ENCODE peak calls at places on chromosomes 1 and 21, in nine cellular contexts. One of them, this sample, is unnamed.

GRCh38 chr1:56788102-56788501 is 31.1 kb downstream of the FYB2 start:
- DNase-seq in cardiac muscle cell: no peak
- DNase-seq in neural progenitor cell: no peak
- DNase-seq in heart left ventricle: no peak
- DNase-seq in pancreas: no peak
- DNase-seq in cardiac fibroblast: no peak
- DNase-seq in PC-3: no peak
- DNase-seq in left lung: no peak
- DNase-seq in choroid plexus epithelial cell: no peak
- DNase-seq in this sample: no peak

GRCh38 chr1:84712288-84712874 is 22.1 kb upstream of the SSX2IP start:
- DNase-seq in left lung: no peak
- DNase-seq in pancreas: no peak
- DNase-seq in cardiac fibroblast: peak
- DNase-seq in heart left ventricle: no peak
- DNase-seq in PC-3: peak
- DNase-seq in choroid plexus epithelial cell: peak
- DNase-seq in cardiac muscle cell: no peak
- DNase-seq in neural progenitor cell: no peak
- DNase-seq in this sample: peak

GRCh38 chr1:152034654-152035405 is 2.0 kb downstream of the S100A11 start:
- DNase-seq in heart left ventricle: peak
- DNase-seq in PC-3: peak
- DNase-seq in cardiac fibroblast: peak
- DNase-seq in neural progenitor cell: peak
- DNase-seq in pancreas: no peak
- DNase-seq in choroid plexus epithelial cell: peak
- DNase-seq in left lung: no peak
- DNase-seq in cardiac muscle cell: peak
- DNase-seq in this sample: peak

GRCh38 chr1:171743014-171743870 is 1.4 kb upstream of the VAMP4 start:
- DNase-seq in cardiac muscle cell: peak
- DNase-seq in cardiac fibroblast: peak
- DNase-seq in left lung: no peak
- DNase-seq in heart left ventricle: no peak
- DNase-seq in neural progenitor cell: no peak
- DNase-seq in pancreas: no peak
- DNase-seq in choroid plexus epithelial cell: peak
- DNase-seq in PC-3: peak
- DNase-seq in this sample: peak

GRCh38 chr1:55937840-55938375 is 641.5 kb downstream of the PLPP3 start:
- DNase-seq in PC-3: no peak
- DNase-seq in pancreas: no peak
- DNase-seq in cardiac muscle cell: no peak
- DNase-seq in heart left ventricle: no peak
- DNase-seq in cardiac fibroblast: no peak
- DNase-seq in neural progenitor cell: no peak
- DNase-seq in left lung: no peak
- DNase-seq in choroid plexus epithelial cell: no peak
- DNase-seq in this sample: no peak

GRCh38 chr1:224503161-224504118 is 68.8 kb upstream of the WDR26 start:
- DNase-seq in heart left ventricle: peak
- DNase-seq in pancreas: peak
- DNase-seq in PC-3: peak
- DNase-seq in cardiac muscle cell: peak
- DNase-seq in choroid plexus epithelial cell: peak
- DNase-seq in neural progenitor cell: peak
- DNase-seq in cardiac fibroblast: peak
- DNase-seq in left lung: peak
- DNase-seq in this sample: peak

GRCh38 chr1:50110084-50110615 is 1.4 kb downstream of the ELAVL4 start:
- DNase-seq in cardiac fibroblast: no peak
- DNase-seq in PC-3: no peak
- DNase-seq in heart left ventricle: no peak
- DNase-seq in pancreas: no peak
- DNase-seq in left lung: no peak
- DNase-seq in choroid plexus epithelial cell: no peak
- DNase-seq in neural progenitor cell: no peak
- DNase-seq in cardiac muscle cell: no peak
- DNase-seq in this sample: no peak

GRCh38 chr1:153431427-153431826 is 15.1 kb downstream of the S100A7A start:
- DNase-seq in PC-3: no peak
- DNase-seq in cardiac muscle cell: no peak
- DNase-seq in neural progenitor cell: no peak
- DNase-seq in choroid plexus epithelial cell: no peak
- DNase-seq in cardiac fibroblast: no peak
- DNase-seq in heart left ventricle: no peak
- DNase-seq in left lung: no peak
- DNase-seq in pancreas: no peak
- DNase-seq in this sample: no peak

GRCh38 chr1:218847966-218848365 is 325.7 kb upstream of the LYPLAL1 start:
- DNase-seq in cardiac fibroblast: no peak
- DNase-seq in choroid plexus epithelial cell: no peak
- DNase-seq in left lung: no peak
- DNase-seq in cardiac muscle cell: no peak
- DNase-seq in PC-3: no peak
- DNase-seq in pancreas: no peak
- DNase-seq in neural progenitor cell: no peak
- DNase-seq in heart left ventricle: no peak
- DNase-seq in this sample: peak

GRCh38 chr1:201140235-201140940 is 13.4 kb upstream of the ASCL5 start:
- DNase-seq in heart left ventricle: no peak
- DNase-seq in PC-3: no peak
- DNase-seq in choroid plexus epithelial cell: no peak
- DNase-seq in cardiac fibroblast: no peak
- DNase-seq in neural progenitor cell: peak
- DNase-seq in cardiac muscle cell: no peak
- DNase-seq in pancreas: peak
- DNase-seq in left lung: no peak
- DNase-seq in this sample: no peak

GRCh38 chr21:31186916-31187315 is 148.6 kb upstream of the KRTAP19-8 start:
- DNase-seq in pancreas: no peak
- DNase-seq in neural progenitor cell: no peak
- DNase-seq in PC-3: no peak
- DNase-seq in cardiac muscle cell: no peak
- DNase-seq in choroid plexus epithelial cell: no peak
- DNase-seq in left lung: no peak
- DNase-seq in heart left ventricle: no peak
- DNase-seq in cardiac fibroblast: no peak
- DNase-seq in this sample: no peak

GRCh38 chr1:186681136-186681535 is 913 bp upstream of the PTGS2 start:
- DNase-seq in neural progenitor cell: no peak
- DNase-seq in left lung: no peak
- DNase-seq in pancreas: no peak
- DNase-seq in heart left ventricle: no peak
- DNase-seq in choroid plexus epithelial cell: peak
- DNase-seq in PC-3: no peak
- DNase-seq in cardiac fibroblast: peak
- DNase-seq in cardiac muscle cell: no peak
- DNase-seq in this sample: peak

GRCh38 chr1:65681101-65681500 is 111.6 kb upstream of the PDE4B start:
- DNase-seq in PC-3: peak
- DNase-seq in left lung: no peak
- DNase-seq in choroid plexus epithelial cell: peak
- DNase-seq in heart left ventricle: no peak
- DNase-seq in pancreas: no peak
- DNase-seq in cardiac fibroblast: peak
- DNase-seq in neural progenitor cell: no peak
- DNase-seq in cardiac muscle cell: no peak
- DNase-seq in this sample: peak

GRCh38 chr1:32816676-32817158 is 441 bp downstream of the YARS1 start:
- DNase-seq in heart left ventricle: no peak
- DNase-seq in pancreas: no peak
- DNase-seq in cardiac fibroblast: peak
- DNase-seq in choroid plexus epithelial cell: peak
- DNase-seq in PC-3: peak
- DNase-seq in neural progenitor cell: no peak
- DNase-seq in left lung: no peak
- DNase-seq in cardiac muscle cell: peak
- DNase-seq in this sample: peak

DNA sequence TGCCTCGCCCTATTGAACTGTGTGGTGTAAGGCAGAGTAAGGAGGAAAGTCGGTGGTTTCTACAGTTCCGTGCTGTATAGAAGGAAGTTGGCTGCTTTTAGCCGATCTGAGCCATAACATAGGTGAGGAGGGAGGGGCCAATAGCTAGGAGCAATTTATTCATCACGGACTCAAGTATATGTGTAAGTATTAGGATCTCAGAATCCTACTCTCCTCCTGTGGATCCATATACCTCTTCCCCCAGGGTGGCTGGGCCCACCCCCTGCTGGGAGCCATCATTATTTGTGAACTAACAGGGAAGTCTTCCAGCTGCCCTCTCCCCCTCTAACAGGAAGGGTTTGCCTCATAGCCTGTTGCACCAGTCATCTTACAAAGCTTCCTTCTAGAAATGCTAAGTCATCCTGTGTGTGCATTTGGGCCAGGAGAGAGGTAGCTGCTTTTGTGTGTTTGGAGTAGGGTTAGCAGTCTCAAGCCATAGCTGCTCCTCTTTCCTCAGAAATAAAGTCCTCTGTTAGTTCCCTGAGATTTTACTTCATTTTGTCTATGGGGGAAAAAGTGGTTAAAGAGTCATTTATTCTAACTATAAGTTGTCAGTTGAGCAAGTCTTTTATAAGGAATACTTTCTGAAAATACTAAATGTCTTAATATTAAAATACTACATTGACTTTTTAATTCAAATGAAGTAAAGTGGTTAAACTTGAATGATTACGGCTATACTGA is 14.9 kb upstream of the CENPS start:
- DNase-seq in cardiac fibroblast: peak
- DNase-seq in pancreas: no peak
- DNase-seq in heart left ventricle: peak
- DNase-seq in choroid plexus epithelial cell: peak
- DNase-seq in PC-3: peak
- DNase-seq in neural progenitor cell: no peak
- DNase-seq in cardiac muscle cell: no peak
- DNase-seq in left lung: no peak
- DNase-seq in this sample: peak
- H3K4me3 ChIP-seq in cardiac fibroblast: no peak
- H3K4me3 ChIP-seq in pancreas: no peak
- H3K4me3 ChIP-seq in heart left ventricle: no peak
- H3K4me3 ChIP-seq in choroid plexus epithelial cell: no peak
- H3K4me3 ChIP-seq in PC-3: no peak
- H3K4me3 ChIP-seq in neural progenitor cell: no peak
- H3K4me3 ChIP-seq in cardiac muscle cell: no peak
- H3K4me3 ChIP-seq in left lung: peak
- H3K4me3 ChIP-seq in this sample: no peak

DNA sequence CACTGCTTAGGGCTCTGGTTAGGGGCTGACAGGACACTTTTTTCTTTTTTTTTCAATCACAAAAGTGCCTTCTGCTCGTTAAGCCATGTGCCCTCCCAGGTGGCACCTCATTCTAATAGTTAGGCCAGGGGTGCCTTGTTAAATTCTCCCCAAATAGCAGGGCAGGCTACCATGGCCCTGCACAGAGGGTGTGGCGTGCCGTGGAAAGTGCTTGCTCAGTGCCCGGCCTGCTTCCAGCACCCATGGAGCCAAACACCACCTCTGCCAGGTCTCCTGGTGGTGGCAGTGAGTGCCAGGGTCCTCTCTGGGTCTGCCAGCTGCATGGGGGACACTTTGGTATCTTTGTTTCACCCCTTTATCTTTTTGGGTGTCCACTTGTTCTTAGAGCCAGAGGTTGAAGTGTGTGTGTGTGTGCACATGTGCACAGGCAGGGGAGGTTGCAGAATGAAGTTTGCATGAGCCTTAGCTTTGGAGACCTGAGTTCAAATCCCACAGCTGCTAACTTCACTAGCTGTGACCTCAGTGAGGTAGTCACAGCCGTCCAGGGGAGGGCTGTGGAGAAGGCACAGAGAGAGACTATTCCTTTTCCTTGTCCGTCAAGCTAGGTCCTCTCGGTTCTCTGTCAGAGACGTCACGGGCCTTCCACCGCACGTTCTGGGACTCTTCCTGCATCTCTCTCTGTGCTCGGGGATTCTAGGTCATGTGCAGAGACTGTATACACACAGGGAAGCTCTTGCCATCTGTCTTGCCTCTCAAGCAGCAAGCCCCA is 39.9 kb upstream of the CSF3R start:
- DNase-seq in PC-3: no peak
- DNase-seq in neural progenitor cell: no peak
- DNase-seq in heart left ventricle: no peak
- DNase-seq in left lung: no peak
- DNase-seq in cardiac muscle cell: no peak
- DNase-seq in pancreas: no peak
- DNase-seq in choroid plexus epithelial cell: no peak
- DNase-seq in cardiac fibroblast: no peak
- DNase-seq in this sample: no peak
- TF ChIP-seq CTCF in PC-3: no peak
- TF ChIP-seq CTCF in neural progenitor cell: no peak
- TF ChIP-seq CTCF in heart left ventricle: no peak
- TF ChIP-seq CTCF in left lung: no peak
- TF ChIP-seq CTCF in cardiac muscle cell: no peak
- TF ChIP-seq CTCF in pancreas: no peak
- TF ChIP-seq CTCF in choroid plexus epithelial cell: no peak
- TF ChIP-seq CTCF in cardiac fibroblast: no peak
- TF ChIP-seq CTCF in this sample: no peak

GRCh38 chr1:229024528-229025119 is 246.3 kb upstream of the RAB4A start:
- DNase-seq in pancreas: no peak
- DNase-seq in heart left ventricle: no peak
- DNase-seq in choroid plexus epithelial cell: peak
- DNase-seq in PC-3: peak
- DNase-seq in cardiac muscle cell: no peak
- DNase-seq in neural progenitor cell: no peak
- DNase-seq in cardiac fibroblast: peak
- DNase-seq in left lung: no peak
- DNase-seq in this sample: peak
- H3K4me3 ChIP-seq in pancreas: no peak
- H3K4me3 ChIP-seq in heart left ventricle: no peak
- H3K4me3 ChIP-seq in choroid plexus epithelial cell: no peak
- H3K4me3 ChIP-seq in PC-3: no peak
- H3K4me3 ChIP-seq in cardiac muscle cell: no peak
- H3K4me3 ChIP-seq in neural progenitor cell: no peak
- H3K4me3 ChIP-seq in cardiac fibroblast: no peak
- H3K4me3 ChIP-seq in left lung: no peak
- H3K4me3 ChIP-seq in this sample: no peak

DNA sequence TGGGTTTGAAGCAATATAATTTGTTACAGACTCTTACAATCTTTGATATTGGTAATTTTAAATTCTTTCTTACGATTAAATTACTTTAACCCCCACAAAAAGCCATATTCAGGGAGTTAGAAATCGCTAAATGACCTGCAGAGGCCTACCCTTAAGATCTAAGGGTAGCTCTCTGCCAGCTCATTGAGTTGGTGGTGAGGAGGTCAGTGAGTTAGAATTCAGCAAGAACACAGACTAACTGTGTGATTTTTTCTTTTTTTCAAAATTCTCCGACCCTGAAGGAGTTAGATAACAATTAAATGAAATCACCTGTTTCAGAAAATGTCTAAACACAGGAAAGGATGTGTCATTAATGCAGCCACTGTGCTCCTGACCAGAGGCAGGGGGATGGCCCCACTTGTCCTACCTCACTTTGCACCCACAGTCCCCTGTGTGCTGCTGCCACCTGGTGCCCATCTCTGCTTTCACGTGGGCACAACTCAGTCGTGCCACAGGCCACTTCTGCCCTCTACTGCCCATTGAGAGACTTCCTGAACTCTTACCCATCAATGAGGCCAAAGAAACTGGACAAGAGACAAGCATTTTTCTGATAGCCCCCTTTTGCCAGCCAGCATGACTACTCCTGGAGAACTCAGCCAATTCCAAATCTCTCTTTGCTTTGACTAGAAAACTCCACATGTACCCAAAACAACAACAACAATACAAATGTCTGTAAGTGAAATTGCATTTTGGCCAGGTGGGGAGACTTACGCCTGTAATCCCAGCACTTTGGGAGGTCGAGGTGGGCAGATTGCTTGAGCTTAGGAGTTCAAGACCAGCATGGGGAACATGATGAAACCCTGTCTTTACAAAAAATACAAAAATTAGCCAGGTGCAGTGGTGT is 8.4 kb downstream of the CFAP45 start:
- DNase-seq in PC-3: peak
- DNase-seq in left lung: peak
- DNase-seq in neural progenitor cell: peak
- DNase-seq in cardiac fibroblast: peak
- DNase-seq in heart left ventricle: peak
- DNase-seq in pancreas: peak
- DNase-seq in cardiac muscle cell: peak
- DNase-seq in choroid plexus epithelial cell: peak
- DNase-seq in this sample: peak
- TF ChIP-seq CTCF in PC-3: peak
- TF ChIP-seq CTCF in left lung: peak
- TF ChIP-seq CTCF in neural progenitor cell: peak
- TF ChIP-seq CTCF in cardiac fibroblast: peak
- TF ChIP-seq CTCF in heart left ventricle: peak
- TF ChIP-seq CTCF in pancreas: peak
- TF ChIP-seq CTCF in cardiac muscle cell: peak
- TF ChIP-seq CTCF in choroid plexus epithelial cell: peak
- TF ChIP-seq CTCF in this sample: peak

This sample was measured in foreskin fibroblast.